ENCODE peak calls at places on chromosomes 6 and 20, in six cellular contexts. C is gastrocnemius medialis; Q is sigmoid colon; S is mesendoderm; O is CD4-positive, alpha-beta memory T cell; L is adrenal gland. Y is an unnamed sample.
A peak's percentile ranks its signal among the peaks of the same experiment; 100 is the strongest.

GRCh38 chr20:46000571-46001145 is 8.1 kb upstream of the MMP9 start:
- DNase-seq in C (no peak), Q (peak; percentile 32), S (peak; percentile 70), O (no peak), L (no peak), Y (no peak)

GRCh38 chr6:80468398-80468797 is 361.9 kb downstream of the BCKDHB start:
- DNase-seq in C (no peak), Q (no peak), S (no peak), O (no peak), L (no peak), Y (no peak)

GRCh38 chr6:100880149-100880900 is 804 bp downstream of the ASCC3 start:
- DNase-seq in C (no peak), Q (no peak), S (no peak), O (no peak), L (peak; percentile 13), Y (no peak)

GRCh38 chr6:108168501-108168979 is 2.7 kb downstream of the NR2E1 start:
- DNase-seq in C (no peak), Q (no peak), S (peak; percentile 86), O (no peak), L (no peak), Y (no peak)

GRCh38 chr6:146339716-146340115 is 203.9 kb upstream of the RAB32 start:
- DNase-seq in C (no peak), Q (no peak), S (no peak), O (no peak), L (no peak), Y (no peak)

GRCh38 chr6:21438237-21438985 is 155.1 kb upstream of the SOX4 start:
- DNase-seq in C (no peak), Q (no peak), S (no peak), O (peak; percentile 5), L (no peak), Y (no peak)

GRCh38 chr6:44381739-44382138 is 5.8 kb upstream of the CDC5L start:
- DNase-seq in C (peak; percentile 37), Q (no peak), S (no peak), O (no peak), L (peak; percentile 68), Y (no peak)

GRCh38 chr6:84492246-84493135 is 265.0 kb upstream of the CEP162 start:
- DNase-seq in C (no peak), Q (no peak), S (no peak), O (no peak), L (no peak), Y (no peak)

GRCh38 chr6:131803007-131803769 is 4.6 kb upstream of the ENPP1 start:
- DNase-seq in C (no peak), Q (no peak), S (no peak), O (peak; percentile 14), L (no peak), Y (no peak)

GRCh38 chr6:78513856-78514255 is 353.5 kb upstream of the IRAK1BP1 start:
- DNase-seq in C (no peak), Q (no peak), S (peak; percentile 80), O (no peak), L (no peak), Y (no peak)

GRCh38 chr6:111798281-111798725 is 74.9 kb downstream of the FYN start:
- DNase-seq in C (no peak), Q (no peak), S (no peak), O (no peak), L (no peak), Y (no peak)

GRCh38 chr6:14059791-14060436 is 57.7 kb upstream of the CD83 start:
- DNase-seq in C (peak; percentile 12), Q (no peak), S (no peak), O (no peak), L (peak; percentile 84), Y (no peak)

GRCh38 chr6:105624055-105624454 is 221.2 kb upstream of the PREP start:
- DNase-seq in C (no peak), Q (no peak), S (no peak), O (no peak), L (no peak), Y (no peak)

GRCh38 chr6:34288581-34288980 is 39.8 kb upstream of the SMIM29 start:
- DNase-seq in C (no peak), Q (no peak), S (no peak), O (no peak), L (no peak), Y (no peak)

GRCh38 chr6:33317418-33317667 is 201 bp downstream of the ZBTB22 start:
- DNase-seq in C (peak; percentile 48), Q (no peak), S (no peak), O (no peak), L (no peak), Y (no peak)

GRCh38 chr20:47502801-47503239 is 1.1 kb downstream of the NCOA3 start:
- DNase-seq in C (no peak), Q (no peak), S (peak; percentile 54), O (peak; percentile 54), L (no peak), Y (no peak)

GRCh38 chr6:47477497-47478232 is at the start of gene CD2AP:
- DNase-seq in C (peak; percentile 75), Q (peak; percentile 93), S (peak; percentile 97), O (peak; percentile 90), L (peak; percentile 86), Y (peak; percentile 96)

GRCh38 chr20:21513181-21513663 is 642 bp downstream of the NKX2-2 start:
- DNase-seq in C (no peak), Q (no peak), S (peak; percentile 57), O (no peak), L (no peak), Y (no peak)

GRCh38 chr6:14274016-14274415 is 156.4 kb downstream of the CD83 start:
- DNase-seq in C (no peak), Q (no peak), S (no peak), O (no peak), L (no peak), Y (no peak)

GRCh38 chr6:3427740-3428085 is 29.1 kb downstream of the SLC22A23 start:
- DNase-seq in C (no peak), Q (no peak), S (no peak), O (no peak), L (peak; percentile 86), Y (no peak)

GRCh38 chr20:50120935-50121693 is 8.2 kb upstream of the UBE2V1 start:
- DNase-seq in C (peak; percentile 83), Q (peak; percentile 85), S (peak; percentile 80), O (peak; percentile 59), L (peak; percentile 78), Y (peak; percentile 76)

GRCh38 chr6:109079981-109080380 is 14.7 kb downstream of the SESN1 start:
- DNase-seq in C (peak; percentile 83), Q (peak; percentile 90), S (no peak), O (no peak), L (peak; percentile 44), Y (no peak)

GRCh38 chr20:49649672-49650071 is 64.0 kb downstream of the B4GALT5 start:
- DNase-seq in C (no peak), Q (no peak), S (no peak), O (no peak), L (no peak), Y (no peak)

GRCh38 chr6:150032598-150032997 is 7.3 kb upstream of the RAET1L start:
- DNase-seq in C (no peak), Q (no peak), S (no peak), O (no peak), L (no peak), Y (no peak)

GRCh38 chr6:42138630-42139619 is 3.5 kb downstream of the C6orf132 start:
- DNase-seq in C (no peak), Q (no peak), S (peak; percentile 85), O (no peak), L (no peak), Y (no peak)

GRCh38 chr20:43844778-43845614 is 69.7 kb upstream of the TOX2 start:
- DNase-seq in C (no peak), Q (peak; percentile 20), S (peak; percentile 60), O (no peak), L (peak; percentile 93), Y (no peak)

GRCh38 chr20:62068997-62069396 is 3.3 kb upstream of the TAF4 start:
- DNase-seq in C (no peak), Q (no peak), S (no peak), O (no peak), L (no peak), Y (no peak)

GRCh38 chr20:1894471-1894950 is 696 bp upstream of the SIRPA start:
- DNase-seq in C (no peak), Q (peak; percentile 87), S (peak; percentile 80), O (no peak), L (peak; percentile 69), Y (no peak)

GRCh38 chr6:53834134-53834533 is 39.3 kb downstream of the LRRC1 start:
- DNase-seq in C (no peak), Q (no peak), S (peak; percentile 11), O (no peak), L (no peak), Y (no peak)

GRCh38 chr6:109864050-109864449 is 114.1 kb upstream of the GPR6 start:
- DNase-seq in C (no peak), Q (no peak), S (no peak), O (no peak), L (no peak), Y (no peak)

GRCh38 chr20:37803476-37804307 is 99.2 kb upstream of the VSTM2L start:
- DNase-seq in C (no peak), Q (no peak), S (peak; percentile 45), O (no peak), L (no peak), Y (no peak)
- H3K4me3 ChIP-seq in C (no peak overlapping the region), Q (no peak overlapping the region), S (no peak overlapping the region), O (no peak overlapping the region), L (no peak overlapping the region), Y (no peak overlapping the region)

GRCh38 chr20:32368323-32368722 is 10.2 kb downstream of the ASXL1 start:
- DNase-seq in C (no peak), Q (no peak), S (no peak), O (no peak), L (no peak), Y (no peak)
- H3K27ac ChIP-seq in C (no peak overlapping the region), Q (no peak overlapping the region), S (no peak overlapping the region), O (no peak overlapping the region), L (no peak overlapping the region), Y (no peak overlapping the region)

GRCh38 chr6:164563866-164564265 is 745.5 kb downstream of the C6orf118 start:
- DNase-seq in C (no peak), Q (no peak), S (no peak), O (no peak), L (no peak), Y (no peak)
- H3K4me3 ChIP-seq in C (no peak overlapping the region), Q (no peak overlapping the region), S (no peak overlapping the region), O (no peak overlapping the region), L (no peak overlapping the region), Y (no peak overlapping the region)

DNA sequence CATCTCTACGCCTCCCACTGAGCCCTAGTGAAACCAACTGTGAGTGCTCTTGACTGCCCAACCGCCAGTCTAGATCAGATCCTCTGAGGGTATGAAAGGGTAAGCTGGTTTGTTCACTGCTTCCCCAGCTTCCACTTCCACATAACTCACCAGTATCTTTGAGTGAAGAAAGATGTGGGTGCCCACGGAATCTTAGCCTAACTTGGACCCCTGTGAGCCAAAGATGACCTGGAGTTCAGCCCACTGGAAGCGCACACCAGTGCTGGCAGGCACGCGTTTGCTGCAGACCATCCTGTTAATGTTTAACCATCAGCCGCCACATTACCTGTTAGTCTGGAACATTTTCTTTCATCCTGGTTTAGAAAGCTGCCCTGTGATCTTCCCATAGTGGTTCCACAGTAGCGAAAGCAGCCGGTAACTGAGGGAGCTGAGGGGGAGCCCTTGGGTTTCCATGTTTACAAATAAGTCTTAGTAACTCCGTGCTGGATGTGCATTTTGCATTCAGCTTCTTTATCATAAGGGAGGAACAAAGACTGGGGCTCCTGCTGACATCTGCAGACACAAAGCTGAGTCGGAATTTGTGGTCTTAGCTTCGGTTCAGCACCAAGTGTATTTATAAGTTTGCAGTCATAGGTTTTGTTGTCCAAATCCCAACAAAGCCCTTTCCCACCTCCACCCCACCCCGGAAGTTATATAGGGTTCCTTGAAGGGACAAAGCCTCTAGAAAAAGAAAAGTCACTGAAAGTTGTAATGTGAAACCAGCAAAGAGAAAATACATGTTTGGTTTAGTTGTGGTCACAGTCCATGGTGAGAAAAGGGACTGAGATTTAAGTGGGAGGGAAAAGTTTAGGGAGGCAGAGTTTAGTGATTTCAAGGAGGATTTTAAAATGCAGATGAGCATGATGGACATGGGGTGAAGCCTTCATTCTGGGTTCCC is 71.0 kb downstream of the SSR1 start:
- DNase-seq in C (no peak), Q (no peak), S (no peak), O (no peak), L (no peak), Y (no peak)
- H3K27ac ChIP-seq in C (peak overlapping the region; percentile 57), Q (peak overlapping the region; percentile 47), S (peak overlapping the region; percentile 59), O (no peak overlapping the region), L (peak overlapping the region; percentile 71), Y (no peak overlapping the region)

Y was measured in CD8-positive, alpha-beta memory T cell.